ENCODE peak calls at places on chromosomes 5 and 9, in five cellular contexts. U is HT-29; I is HTR-8/SVneo; K is fibroblast of lung; M is stimulated activated CD8-positive, alpha-beta memory T cell treated with anti-CD3 and anti-CD28 coated beads, Interleukin-7, amount 100 ng/mL, for 1 hour. F is an unnamed sample.

GRCh38 chr5:80181618-80182211 is 74.1 kb downstream of the SERINC5 start:
- DNase-seq in U (peak; percentile 97), I (no peak), K (no peak), M (no peak), F (no peak)

GRCh38 chr5:170164087-170164486 is 58.4 kb downstream of the FOXI1 start:
- DNase-seq in U (no peak), I (no peak), K (no peak), M (no peak), F (no peak)

GRCh38 chr5:151523335-151523734 is 67.8 kb downstream of the FAT2 start:
- DNase-seq in U (peak; percentile 56), I (peak; percentile 62), K (peak; percentile 36), M (no peak), F (peak; percentile 52)

GRCh38 chr5:132459031-132459982 is 31.3 kb downstream of the IRF1 start:
- DNase-seq in U (peak; percentile 27), I (no peak), K (peak; percentile 87), M (no peak), F (no peak)

GRCh38 chr5:109080896-109081295 is 328.9 kb downstream of the PJA2 start:
- DNase-seq in U (peak; percentile 63), I (no peak), K (no peak), M (no peak), F (peak; percentile 9)

GRCh38 chr5:67984546-67984945 is 231.0 kb upstream of the PIK3R1 start:
- DNase-seq in U (no peak), I (no peak), K (no peak), M (no peak), F (no peak)

GRCh38 chr9:34256987-34257585 is 72.0 kb downstream of the KIF24 start:
- DNase-seq in U (no peak), I (no peak), K (peak; percentile 12), M (no peak), F (no peak)

GRCh38 chr5:89729623-89730390 is 679.7 kb downstream of the CETN3 start:
- DNase-seq in U (peak; percentile 62), I (no peak), K (no peak), M (no peak), F (peak; percentile 3)

GRCh38 chr5:174501461-174502069 is 222.8 kb upstream of the MSX2 start:
- DNase-seq in U (no peak), I (no peak), K (peak; percentile 30), M (no peak), F (no peak)

GRCh38 chr9:101453776-101454570 is 18.4 kb upstream of the ALDOB start:
- DNase-seq in U (no peak), I (no peak), K (no peak), M (no peak), F (no peak)

GRCh38 chr5:71786337-71787060 is 67.4 kb downstream of the CARTPT start:
- DNase-seq in U (no peak), I (no peak), K (no peak), M (no peak), F (no peak)

GRCh38 chr5:80569086-80569960 is 757 bp downstream of the ANKRD34B start:
- DNase-seq in U (no peak), I (no peak), K (no peak), M (no peak), F (no peak)

GRCh38 chr9:100355561-100355960 is 2.8 kb upstream of the TEX10 start:
- DNase-seq in U (no peak), I (no peak), K (no peak), M (no peak), F (no peak)

GRCh38 chr9:78121488-78121887 is 89.9 kb upstream of the GNAQ start:
- DNase-seq in U (peak; percentile 88), I (peak; percentile 29), K (peak; percentile 67), M (no peak), F (peak; percentile 76)

GRCh38 chr5:140855772-140856674 is at the start of gene PCDHA10:
- DNase-seq in U (peak; percentile 43), I (no peak), K (peak; percentile 2), M (no peak), F (peak; percentile 35)

GRCh38 chr5:150294551-150295071 is 5.0 kb upstream of the CAMK2A start:
- DNase-seq in U (no peak), I (no peak), K (no peak), M (no peak), F (no peak)

GRCh38 chr5:7878381-7878873 is 9.5 kb downstream of the MTRR start:
- DNase-seq in U (no peak), I (no peak), K (peak; percentile 41), M (no peak), F (no peak)

GRCh38 chr5:76547242-76547890 is 75.8 kb downstream of the F2RL2 start:
- DNase-seq in U (no peak), I (no peak), K (peak; percentile 3), M (peak; percentile 8), F (no peak)

GRCh38 chr9:85533538-85533937 is 208.2 kb downstream of the AGTPBP1 start:
- DNase-seq in U (no peak), I (no peak), K (no peak), M (no peak), F (no peak)

GRCh38 chr5:71700803-71701202 is 18.3 kb upstream of the CARTPT start:
- DNase-seq in U (no peak), I (no peak), K (no peak), M (no peak), F (no peak)

GRCh38 chr5:159210306-159210722 is 961 bp upstream of the RNF145 start:
- DNase-seq in U (peak; percentile 37), I (no peak), K (peak; percentile 35), M (no peak), F (no peak)